ENCODE peak calls at places on chromosome 1, in four cellular contexts. V, D, O and E are unnamed samples.
A peak's percentile ranks its signal among the peaks of the same experiment; 100 is the strongest.

GRCh38 chr1:223653015-223653414 is 12.5 kb downstream of the CAPN8 start:
- DNase-seq in V (no peak), O (no peak), D (no peak), E (no peak)

GRCh38 chr1:165369255-165369848 is 12.8 kb upstream of the LMX1A start:
- DNase-seq in D (peak; percentile 37), V (peak; percentile 73), O (peak; percentile 57), E (peak; percentile 61)

GRCh38 chr1:1510912-1511532 is 940 bp upstream of the ATAD3A start:
- DNase-seq in D (no peak), V (peak; percentile 58), O (no peak), E (no peak)

GRCh38 chr1:93592636-93592949 is 89.0 kb downstream of the BCAR3 start:
- DNase-seq in V (no peak), O (no peak), D (no peak), E (no peak)

GRCh38 chr1:68043443-68044090 is 6.9 kb downstream of the DIRAS3 start:
- DNase-seq in D (no peak), O (no peak), V (no peak), E (no peak)

GRCh38 chr1:158607296-158607695 is 2.2 kb downstream of the OR10Z1 start:
- DNase-seq in D (no peak), O (no peak), V (no peak), E (no peak)

GRCh38 chr1:1206376-1207253 is at the start of gene TNFRSF18:
- DNase-seq in O (no peak), D (no peak), V (peak; percentile 79), E (no peak)

GRCh38 chr1:48878191-48878940 is 101.7 kb upstream of the BEND5 start:
- DNase-seq in V (peak; percentile 93), D (no peak), O (peak; percentile 93), E (no peak)

GRCh38 chr1:66532798-66533783 is 862 bp upstream of the SGIP1 start:
- DNase-seq in O (peak; percentile 89), D (no peak), V (no peak), E (no peak)

GRCh38 chr1:172069535-172069934 is 228.2 kb downstream of the DNM3 start:
- DNase-seq in D (no peak), O (peak; percentile 67), V (no peak), E (no peak)

GRCh38 chr1:153699116-153699515 is 20.6 kb downstream of the NPR1 start:
- DNase-seq in O (peak; percentile 83), D (no peak), V (no peak), E (no peak)

GRCh38 chr1:15170071-15170470 is 16.5 kb downstream of the TMEM51 start:
- DNase-seq in V (no peak), O (no peak), D (no peak), E (no peak)
- TF ChIP-seq CTCF in V (no peak), O (no peak), D (no peak), E (no peak)

GRCh38 chr1:24484208-24484607 is 18.4 kb upstream of the RCAN3 start:
- DNase-seq in D (no peak), V (no peak), O (no peak), E (no peak)
- TF ChIP-seq CTCF in D (no peak), V (no peak), O (no peak), E (no peak)

GRCh38 chr1:11571906-11572616 is 82.2 kb downstream of the FBXO2 start:
- DNase-seq in D (no peak), V (no peak), O (no peak), E (no peak)
- TF ChIP-seq CTCF in D (no peak), V (peak; percentile 51), O (peak; percentile 10), E (peak; percentile 38)

GRCh38 chr1:19033516-19033840 is 77.0 kb upstream of the IFFO2 start:
- DNase-seq in V (peak; percentile 18), O (no peak), D (no peak), E (no peak)

GRCh38 chr1:19034721-19035120 is 78.2 kb upstream of the IFFO2 start:
- DNase-seq in O (no peak), V (no peak), D (no peak), E (no peak)

GRCh38 chr1:19033926-19034680 is 77.6 kb upstream of the IFFO2 start:
- DNase-seq in V (peak; percentile 97), D (no peak), O (peak; percentile 60), E (no peak)

GRCh38 chr1:19032413-19032695 is 75.9 kb upstream of the IFFO2 start:
- DNase-seq in O (no peak), V (no peak), D (no peak), E (no peak)

GRCh38 chr1:19032701-19033515 is 76.4 kb upstream of the IFFO2 start:
- DNase-seq in V (no peak), D (no peak), O (no peak), E (no peak)
- TF ChIP-seq CTCF in V (no peak), D (no peak), O (no peak), E (no peak)

GRCh38 chr1:37017737-37018136 is 16.6 kb downstream of the GRIK3 start:
- DNase-seq in D (no peak), V (no peak), O (no peak), E (no peak)

GRCh38 chr1:37015713-37016112 is 18.6 kb downstream of the GRIK3 start:
- DNase-seq in O (no peak), D (no peak), V (no peak), E (no peak)

GRCh38 chr1:37016121-37016520 is 18.2 kb downstream of the GRIK3 start:
- DNase-seq in V (no peak), O (no peak), D (no peak), E (no peak)

GRCh38 chr1:37020653-37021277 is 13.6 kb downstream of the GRIK3 start:
- DNase-seq in V (peak; percentile 4), O (no peak), D (no peak), E (peak; percentile 65)
- TF ChIP-seq CTCF in V (peak; percentile 19), O (no peak), D (no peak), E (peak; percentile 34)

DNA sequence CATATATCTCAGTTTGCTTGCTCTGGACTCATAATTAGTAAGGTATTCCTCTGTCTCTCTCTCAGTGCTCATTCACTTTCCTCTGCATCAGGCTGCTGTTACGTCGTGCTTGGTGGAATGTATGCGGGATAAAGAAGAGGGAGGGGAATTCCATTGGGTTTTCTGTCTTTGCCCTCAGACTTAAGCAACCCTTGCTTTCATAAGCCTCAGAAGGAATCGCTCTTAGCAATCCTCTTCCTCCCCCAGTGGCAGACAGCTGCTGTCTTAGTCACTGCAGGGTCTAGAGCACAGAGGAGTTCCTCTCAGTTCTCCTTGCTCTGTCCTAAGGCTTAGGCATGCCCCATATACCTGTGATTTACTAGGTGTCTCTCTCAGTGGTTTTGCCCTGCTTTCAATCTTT is 19.1 kb upstream of the NTMT2 start:
- DNase-seq in D (no peak), V (no peak), O (peak; percentile 97), E (no peak)
- TF ChIP-seq CTCF in D (no peak), V (no peak), O (peak; percentile 56), E (no peak)

GRCh38 chr1:91400133-91400725 is 4.4 kb downstream of the HFM1 start:
- DNase-seq in D (no peak), V (no peak), O (peak; percentile 1), E (no peak)

GRCh38 chr1:91402023-91402422 is 2.6 kb downstream of the HFM1 start:
- DNase-seq in O (peak; percentile 15), D (no peak), V (peak; percentile 55), E (no peak)

GRCh38 chr1:91406773-91407389 is 2.2 kb upstream of the HFM1 start:
- DNase-seq in O (peak; percentile 4), V (peak; percentile 44), D (no peak), E (no peak)

DNA sequence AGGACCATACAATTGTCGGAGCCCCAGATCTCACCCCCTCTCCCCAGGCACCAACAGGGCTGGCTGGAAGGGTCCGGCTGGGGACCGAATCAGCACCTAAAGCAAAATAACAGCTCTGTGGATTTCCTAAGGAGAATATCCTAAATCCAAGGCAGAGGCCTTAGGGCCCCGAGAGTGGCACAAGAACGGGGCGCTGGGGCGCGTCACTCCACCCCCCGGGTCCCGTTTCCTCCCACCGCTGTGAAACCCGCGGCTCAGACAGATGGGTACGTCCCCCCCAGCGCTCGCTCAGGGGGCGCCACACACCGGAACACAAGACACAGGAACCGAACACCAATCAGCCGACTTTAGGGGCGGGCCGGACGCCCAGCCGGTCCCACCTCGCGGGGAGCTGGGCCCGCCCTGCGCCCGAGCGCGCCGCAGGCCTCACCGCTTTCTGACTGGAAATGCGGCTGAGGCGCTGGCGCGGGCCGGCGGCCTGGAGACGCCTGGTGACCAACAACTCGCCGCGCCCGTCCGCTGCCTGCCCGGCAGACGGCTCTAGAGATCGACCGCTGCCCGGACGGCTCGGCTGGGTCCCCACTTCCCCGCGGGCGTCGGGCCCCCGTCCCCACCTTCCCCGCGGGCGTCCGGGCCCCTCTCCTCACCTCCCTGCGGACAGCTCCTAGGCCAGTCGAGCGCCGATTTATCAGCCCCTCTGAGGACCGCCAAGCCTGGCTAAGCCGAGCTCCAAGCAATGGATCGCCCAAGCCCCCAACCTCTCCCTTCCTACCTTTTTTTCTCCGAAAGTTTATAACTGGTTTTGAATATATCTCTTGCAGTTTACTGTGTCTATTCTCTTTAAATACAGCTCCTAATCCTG is at the start of gene HFM1:
- DNase-seq in O (peak; percentile 64), D (no peak), V (no peak), E (peak; percentile 66)
- TF ChIP-seq CTCF in O (no peak), D (no peak), V (no peak), E (peak; percentile 27)

GRCh38 chr1:116906812-116907211 is 2.9 kb upstream of the PTGFRN start:
- DNase-seq in V (peak; percentile 93), O (no peak), D (no peak), E (no peak)
- TF ChIP-seq CTCF in V (no peak), O (no peak), D (no peak), E (no peak)

GRCh38 chr1:105793541-105794146 is 1262.8 kb upstream of the PRMT6 start:
- DNase-seq in O (no peak), V (peak; percentile 72), D (no peak), E (peak; percentile 48)
- TF ChIP-seq CTCF in O (peak; percentile 7), V (peak; percentile 89), D (no peak), E (peak; percentile 90)

GRCh38 chr1:228702433-228702832 is 32.8 kb upstream of the RHOU start:
- DNase-seq in D (no peak), O (no peak), V (no peak), E (no peak)
- TF ChIP-seq CTCF in D (no peak), O (no peak), V (no peak), E (no peak)